ENCODE peak calls at places on chromosomes 4 and X, in four cellular contexts. T is coronary artery, E is kidney epithelial cell, W is RWPE2. S is an unnamed sample.

GRCh38 chrX:13254076-13254785 is 65.6 kb downstream of the ATXN3L start:
- DNase-seq in T (no peak), E (no peak), W (no peak), S (no peak)

GRCh38 chr4:85747871-85748491 is 273.0 kb downstream of the ARHGAP24 start:
- DNase-seq in T (no peak), E (peak; percentile 67), W (no peak), S (no peak)

GRCh38 chr4:121697626-121698025 is 846 bp upstream of the ANXA5 start:
- DNase-seq in T (no peak), E (no peak), W (no peak), S (no peak)

GRCh38 chrX:41302293-41302868 is 31.6 kb upstream of the DDX3X start:
- DNase-seq in T (no peak), E (no peak), W (no peak), S (no peak)

GRCh38 chrX:11341274-11342256 is 48.4 kb downstream of the AMELX start:
- DNase-seq in T (no peak), E (peak; percentile 42), W (peak; percentile 65), S (peak; percentile 64)

GRCh38 chr4:19969492-19969891 is 282.2 kb upstream of the SLIT2 start:
- DNase-seq in T (no peak), E (no peak), W (no peak), S (no peak)

GRCh38 chr4:13476915-13477314 is 7.2 kb downstream of the RAB28 start:
- DNase-seq in T (no peak), E (peak; percentile 25), W (no peak), S (no peak)

GRCh38 chr4:47690611-47691010 is 147.3 kb downstream of the CORIN start:
- DNase-seq in T (no peak), E (no peak), W (no peak), S (no peak)

GRCh38 chr4:98950925-98951324 is 22.0 kb upstream of the EIF4E start:
- DNase-seq in T (no peak), E (no peak), W (no peak), S (no peak)

GRCh38 chrX:57528670-57529255 is 63.0 kb upstream of the ZXDB start:
- DNase-seq in T (no peak), E (no peak), W (no peak), S (no peak)
- TF ChIP-seq CTCF in T (no peak), E (peak; percentile 15), W (peak; percentile 40), S (peak; percentile 43)

GRCh38 chrX:45714864-45715263 is 514.2 kb upstream of the DIPK2B start:
- DNase-seq in T (no peak), E (peak; percentile 56), W (no peak), S (no peak)
- H3K4me3 ChIP-seq in T (no peak overlapping the region), E (no peak overlapping the region), W (no peak overlapping the region), S (no peak overlapping the region)

GRCh38 chr4:21005647-21006046 is 305.4 kb downstream of the PACRGL start:
- DNase-seq in T (no peak), E (no peak), W (no peak), S (no peak)
- TF ChIP-seq CTCF in T (no peak), E (no peak), W (no peak), S (no peak)

GRCh38 chr4:129328176-129328575 is 232.2 kb downstream of the C4orf33 start:
- DNase-seq in T (no peak), E (no peak), W (peak; percentile 49), S (no peak)

GRCh38 chr4:129322947-129323346 is 227.0 kb downstream of the C4orf33 start:
- DNase-seq in T (no peak), E (no peak), W (no peak), S (no peak)

GRCh38 chr4:129326810-129327209 is 230.9 kb downstream of the C4orf33 start:
- DNase-seq in T (no peak), E (no peak), W (no peak), S (no peak)

GRCh38 chr4:129323630-129324029 is 227.7 kb downstream of the C4orf33 start:
- DNase-seq in T (no peak), E (no peak), W (no peak), S (no peak)

GRCh38 chr4:129327637-129328036 is 231.7 kb downstream of the C4orf33 start:
- DNase-seq in T (no peak), E (no peak), W (no peak), S (no peak)
- H3K4me3 ChIP-seq in T (no peak overlapping the region), E (no peak overlapping the region), W (no peak overlapping the region), S (no peak overlapping the region)